ENCODE peak calls at places on chromosomes 3 and 15, in four cellular contexts. Z is activated CD8-positive, alpha-beta memory T cell treated with anti-CD3 and anti-CD28 coated beads for 24 hours; A is upper lobe of right lung; I is skeletal muscle cell. F is an unnamed sample.

GRCh38 chr15:36175181-36175750 is 404.2 kb upstream of the CDIN1 start:
- DNase-seq in Z (no peak), A (no peak), I (no peak), F (no peak)

GRCh38 chr3:78804251-78805037 is 963.4 kb downstream of the ROBO1 start:
- DNase-seq in Z (no peak), I (peak; percentile 54), A (no peak), F (peak; percentile 27)

GRCh38 chr15:57184502-57184901 is 191.8 kb upstream of the CGNL1 start:
- DNase-seq in Z (no peak), A (no peak), I (no peak), F (no peak)

GRCh38 chr3:136311971-136312370 is 61.8 kb downstream of the PCCB start:
- DNase-seq in Z (no peak), I (peak; percentile 8), A (no peak), F (no peak)

GRCh38 chr15:73647259-73648026 is 14.3 kb upstream of the NPTN start:
- DNase-seq in Z (no peak), I (no peak), A (no peak), F (peak; percentile 24)

GRCh38 chr3:13162550-13163320 is 89.5 kb upstream of the IQSEC1 start:
- DNase-seq in Z (no peak), A (no peak), I (no peak), F (no peak)

GRCh38 chr15:32872606-32873291 is 154.9 kb downstream of the GREM1 start:
- DNase-seq in I (peak; percentile 86), Z (no peak), A (no peak), F (peak; percentile 25)

GRCh38 chr3:74267126-74267525 is 347.3 kb downstream of the CNTN3 start:
- DNase-seq in A (no peak), I (no peak), Z (no peak), F (no peak)

GRCh38 chr3:8233938-8234337 is 267.7 kb upstream of the LMCD1 start:
- DNase-seq in Z (no peak), I (no peak), A (no peak), F (no peak)

GRCh38 chr3:4271834-4272233 is 31.3 kb upstream of the SETMAR start:
- DNase-seq in Z (no peak), I (peak; percentile 2), A (no peak), F (peak; percentile 41)

GRCh38 chr15:67776600-67776999 is 48.7 kb upstream of the SKOR1 start:
- DNase-seq in I (no peak), Z (no peak), A (no peak), F (peak; percentile 10)

GRCh38 chr3:138174421-138175122 is at the start of gene DBR1:
- DNase-seq in I (peak; percentile 33), Z (peak; percentile 89), A (peak; percentile 87), F (peak; percentile 82)

GRCh38 chr3:12662593-12663310 is 1.2 kb downstream of the RAF1 start:
- DNase-seq in Z (peak; percentile 60), I (no peak), A (peak; percentile 71), F (peak; percentile 22)

GRCh38 chr3:43406637-43407023 is 120.3 kb downstream of the SNRK start:
- DNase-seq in A (no peak), I (no peak), Z (no peak), F (no peak)

GRCh38 chr15:30991301-30992072 is at the start of gene MTMR10:
- DNase-seq in Z (peak; percentile 91), I (peak; percentile 37), A (peak; percentile 93), F (peak; percentile 45)

GRCh38 chr3:87069963-87070362 is 79.0 kb upstream of the VGLL3 start:
- DNase-seq in I (no peak), A (no peak), Z (no peak), F (peak; percentile 53)

GRCh38 chr15:81633889-81634288 is 259.9 kb upstream of the TMC3 start:
- DNase-seq in I (no peak), Z (no peak), A (no peak), F (no peak)

GRCh38 chr3:38084019-38084968 is 45.3 kb downstream of the DLEC1 start:
- DNase-seq in I (peak; percentile 4), Z (no peak), A (peak; percentile 64), F (no peak)

GRCh38 chr15:61141497-61142125 is 87.5 kb downstream of the RORA start:
- DNase-seq in Z (no peak), A (no peak), I (no peak), F (no peak)

GRCh38 chr3:197404754-197405153 is 106.3 kb upstream of the DLG1 start:
- DNase-seq in Z (no peak), I (no peak), A (peak; percentile 42), F (no peak)

GRCh38 chr3:58206406-58207011 is 4.3 kb downstream of the DNASE1L3 start:
- DNase-seq in I (peak; percentile 32), A (no peak), Z (no peak), F (peak; percentile 76)

GRCh38 chr3:117681619-117682018 is 972.0 kb downstream of the TUSC7 start:
- DNase-seq in Z (no peak), I (peak; percentile 49), A (no peak), F (peak; percentile 76)

GRCh38 chr3:111454551-111454950 is 87.4 kb upstream of the CD96 start:
- DNase-seq in I (no peak), A (no peak), Z (no peak), F (no peak)

F was measured in HFFc6.